ENCODE peak calls at places on chromosomes 16 and 17, in six cellular contexts. One of them, this sample, is unnamed.
A peak's percentile ranks its signal among the peaks of the same experiment; 100 is the strongest.

GRCh38 chr17:39009471-39010085 is 42.4 kb upstream of the FBXO47 start:
- DNase-seq in trophoblast cell: no peak
- DNase-seq in H9: no peak
- DNase-seq in IMR-90: no peak
- DNase-seq in neuronal stem cell: no peak
- DNase-seq in H1: no peak
- DNase-seq in this sample: no peak

GRCh38 chr17:62727916-62728672 is 80.0 kb downstream of the MARCHF10 start:
- DNase-seq in IMR-90: no peak
- DNase-seq in H9: peak; percentile 54
- DNase-seq in H1: no peak
- DNase-seq in neuronal stem cell: no peak
- DNase-seq in trophoblast cell: peak; percentile 44
- DNase-seq in this sample: no peak

GRCh38 chr16:8916541-8917225 is 34.5 kb downstream of the LITAFD start:
- DNase-seq in H1: no peak
- DNase-seq in H9: no peak
- DNase-seq in IMR-90: no peak
- DNase-seq in neuronal stem cell: no peak
- DNase-seq in trophoblast cell: no peak
- DNase-seq in this sample: no peak

GRCh38 chr17:76565728-76566612 is 19.7 kb downstream of the ST6GALNAC2 start:
- DNase-seq in H9: peak; percentile 34
- DNase-seq in H1: no peak
- DNase-seq in trophoblast cell: no peak
- DNase-seq in IMR-90: no peak
- DNase-seq in neuronal stem cell: no peak
- DNase-seq in this sample: no peak

GRCh38 chr17:63927464-63928171 is 4.5 kb downstream of the CD79B start:
- DNase-seq in IMR-90: no peak
- DNase-seq in trophoblast cell: no peak
- DNase-seq in H1: no peak
- DNase-seq in neuronal stem cell: no peak
- DNase-seq in H9: no peak
- DNase-seq in this sample: no peak

GRCh38 chr17:685006-685405 is 29.6 kb downstream of the VPS53 start:
- DNase-seq in neuronal stem cell: no peak
- DNase-seq in IMR-90: no peak
- DNase-seq in trophoblast cell: no peak
- DNase-seq in H9: no peak
- DNase-seq in H1: no peak
- DNase-seq in this sample: no peak

GRCh38 chr16:53213542-53213941 is 158.8 kb downstream of the CHD9 start:
- DNase-seq in trophoblast cell: no peak
- DNase-seq in IMR-90: no peak
- DNase-seq in H9: no peak
- DNase-seq in H1: no peak
- DNase-seq in neuronal stem cell: no peak
- DNase-seq in this sample: no peak

GRCh38 chr16:49799172-49799571 is 56.7 kb downstream of the ZNF423 start:
- DNase-seq in trophoblast cell: no peak
- DNase-seq in H1: no peak
- DNase-seq in neuronal stem cell: no peak
- DNase-seq in H9: peak; percentile 42
- DNase-seq in IMR-90: no peak
- DNase-seq in this sample: no peak

GRCh38 chr16:7025616-7026190 is 306.9 kb upstream of the RBFOX1 start:
- DNase-seq in H9: peak; percentile 89
- DNase-seq in H1: peak; percentile 72
- DNase-seq in neuronal stem cell: peak; percentile 88
- DNase-seq in IMR-90: no peak
- DNase-seq in trophoblast cell: peak; percentile 50
- DNase-seq in this sample: no peak

GRCh38 chr17:2094891-2095535 is 40.1 kb downstream of the HIC1 start:
- DNase-seq in H1: no peak
- DNase-seq in IMR-90: peak; percentile 75
- DNase-seq in H9: peak; percentile 50
- DNase-seq in trophoblast cell: peak; percentile 72
- DNase-seq in neuronal stem cell: no peak
- DNase-seq in this sample: peak; percentile 79

GRCh38 chr17:47810200-47810821 is 11.3 kb downstream of the OSBPL7 start:
- DNase-seq in H1: no peak
- DNase-seq in IMR-90: peak; percentile 87
- DNase-seq in trophoblast cell: peak; percentile 100
- DNase-seq in neuronal stem cell: no peak
- DNase-seq in H9: peak; percentile 73
- DNase-seq in this sample: peak; percentile 96

GRCh38 chr16:70738083-70738977 is 52.5 kb upstream of the MTSS2 start:
- DNase-seq in H1: peak; percentile 44
- DNase-seq in trophoblast cell: peak; percentile 47
- DNase-seq in neuronal stem cell: no peak
- DNase-seq in IMR-90: peak; percentile 93
- DNase-seq in H9: peak; percentile 76
- DNase-seq in this sample: peak; percentile 88

GRCh38 chr17:49980703-49981197 is 11.8 kb downstream of the DLX4 start:
- DNase-seq in neuronal stem cell: no peak
- DNase-seq in IMR-90: no peak
- DNase-seq in H1: peak; percentile 64
- DNase-seq in trophoblast cell: no peak
- DNase-seq in H9: peak; percentile 97
- DNase-seq in this sample: no peak

GRCh38 chr16:30533748-30534367 is 800 bp downstream of the ZNF747 start:
- DNase-seq in H9: no peak
- DNase-seq in trophoblast cell: no peak
- DNase-seq in IMR-90: no peak
- DNase-seq in H1: no peak
- DNase-seq in neuronal stem cell: no peak
- DNase-seq in this sample: no peak

GRCh38 chr17:2598166-2598565 is 4.7 kb downstream of the PAFAH1B1 start:
- DNase-seq in neuronal stem cell: no peak
- DNase-seq in IMR-90: peak; percentile 70
- DNase-seq in H1: no peak
- DNase-seq in H9: no peak
- DNase-seq in trophoblast cell: no peak
- DNase-seq in this sample: peak; percentile 46

GRCh38 chr17:68518063-68518815 is 6.0 kb downstream of the PRKAR1A start:
- DNase-seq in H9: peak; percentile 51
- DNase-seq in trophoblast cell: peak; percentile 40
- DNase-seq in neuronal stem cell: no peak
- DNase-seq in H1: no peak
- DNase-seq in IMR-90: no peak
- DNase-seq in this sample: no peak

GRCh38 chr17:28227278-28228108 is 91.5 kb upstream of the TMEM97 start:
- DNase-seq in IMR-90: no peak
- DNase-seq in H9: peak; percentile 100
- DNase-seq in trophoblast cell: peak; percentile 89
- DNase-seq in neuronal stem cell: peak; percentile 92
- DNase-seq in H1: peak; percentile 94
- DNase-seq in this sample: peak; percentile 59

GRCh38 chr17:77164483-77165030 is 23.8 kb downstream of the SEC14L1 start:
- DNase-seq in trophoblast cell: no peak
- DNase-seq in neuronal stem cell: no peak
- DNase-seq in H9: no peak
- DNase-seq in H1: no peak
- DNase-seq in IMR-90: peak; percentile 53
- DNase-seq in this sample: peak; percentile 55

GRCh38 chr16:79076039-79076767 is 524.3 kb downstream of the MAF start:
- DNase-seq in trophoblast cell: no peak
- DNase-seq in IMR-90: no peak
- DNase-seq in neuronal stem cell: no peak
- DNase-seq in H1: no peak
- DNase-seq in H9: no peak
- DNase-seq in this sample: no peak

GRCh38 chr16:79081292-79082066 is 519.1 kb downstream of the MAF start:
- DNase-seq in H9: no peak
- DNase-seq in neuronal stem cell: no peak
- DNase-seq in IMR-90: no peak
- DNase-seq in H1: no peak
- DNase-seq in trophoblast cell: no peak
- DNase-seq in this sample: no peak

GRCh38 chr16:79073560-79073959 is 527.0 kb downstream of the MAF start:
- DNase-seq in H1: no peak
- DNase-seq in trophoblast cell: no peak
- DNase-seq in IMR-90: no peak
- DNase-seq in H9: no peak
- DNase-seq in neuronal stem cell: no peak
- DNase-seq in this sample: no peak

GRCh38 chr16:79079656-79080420 is 520.7 kb downstream of the MAF start:
- DNase-seq in H1: no peak
- DNase-seq in neuronal stem cell: no peak
- DNase-seq in H9: no peak
- DNase-seq in IMR-90: no peak
- DNase-seq in trophoblast cell: no peak
- DNase-seq in this sample: no peak

GRCh38 chr16:79077391-79077790 is 523.1 kb downstream of the MAF start:
- DNase-seq in trophoblast cell: no peak
- DNase-seq in H1: no peak
- DNase-seq in IMR-90: no peak
- DNase-seq in neuronal stem cell: no peak
- DNase-seq in H9: no peak
- DNase-seq in this sample: no peak
- H2AFZ ChIP-seq in trophoblast cell: no peak overlapping the region
- H2AFZ ChIP-seq in H1: no peak overlapping the region
- H2AFZ ChIP-seq in IMR-90: no peak overlapping the region
- H2AFZ ChIP-seq in neuronal stem cell: no peak overlapping the region
- H2AFZ ChIP-seq in H9: no peak overlapping the region
- H2AFZ ChIP-seq in this sample: no peak overlapping the region

GRCh38 chr16:85554114-85554790 is 58.9 kb upstream of the GSE1 start:
- DNase-seq in H1: no peak
- DNase-seq in H9: no peak
- DNase-seq in neuronal stem cell: peak; percentile 54
- DNase-seq in trophoblast cell: no peak
- DNase-seq in IMR-90: peak; percentile 80
- DNase-seq in this sample: peak; percentile 94
- H2BK120ac ChIP-seq in H1: peak overlapping the region; percentile 18
- H2BK120ac ChIP-seq in H9: no peak overlapping the region
- H2BK120ac ChIP-seq in neuronal stem cell: peak overlapping the region; percentile 19
- H2BK120ac ChIP-seq in trophoblast cell: peak overlapping the region; percentile 54
- H2BK120ac ChIP-seq in IMR-90: peak overlapping the region; percentile 64
- H2BK120ac ChIP-seq in this sample: peak overlapping the region; percentile 98

GRCh38 chr16:86653289-86654006 is 75.1 kb downstream of the FOXL1 start:
- DNase-seq in trophoblast cell: no peak
- DNase-seq in IMR-90: peak; percentile 16
- DNase-seq in H9: no peak
- DNase-seq in H1: no peak
- DNase-seq in neuronal stem cell: no peak
- DNase-seq in this sample: peak; percentile 15
- H4K91ac ChIP-seq in trophoblast cell: no peak overlapping the region
- H4K91ac ChIP-seq in IMR-90: no peak overlapping the region
- H4K91ac ChIP-seq in H9: no peak overlapping the region
- H4K91ac ChIP-seq in H1: no peak overlapping the region
- H4K91ac ChIP-seq in neuronal stem cell: no peak overlapping the region
- H4K91ac ChIP-seq in this sample: no peak overlapping the region

GRCh38 chr17:18301081-18301480 is 13.7 kb downstream of the TOP3A start:
- DNase-seq in H9: no peak
- DNase-seq in trophoblast cell: no peak
- DNase-seq in IMR-90: no peak
- DNase-seq in H1: no peak
- DNase-seq in neuronal stem cell: no peak
- DNase-seq in this sample: no peak
- H2AFZ ChIP-seq in H9: no peak overlapping the region
- H2AFZ ChIP-seq in trophoblast cell: no peak overlapping the region
- H2AFZ ChIP-seq in IMR-90: no peak overlapping the region
- H2AFZ ChIP-seq in H1: no peak overlapping the region
- H2AFZ ChIP-seq in neuronal stem cell: no peak overlapping the region
- H2AFZ ChIP-seq in this sample: no peak overlapping the region

GRCh38 chr17:81924557-81925532 is 2.7 kb downstream of the MAFG start:
- DNase-seq in neuronal stem cell: no peak
- DNase-seq in IMR-90: no peak
- DNase-seq in H9: peak; percentile 82
- DNase-seq in H1: no peak
- DNase-seq in trophoblast cell: no peak
- DNase-seq in this sample: no peak

GRCh38 chr17:81921996-81922565 is 4.1 kb upstream of the SIRT7 start:
- DNase-seq in IMR-90: no peak
- DNase-seq in H9: no peak
- DNase-seq in neuronal stem cell: no peak
- DNase-seq in H1: no peak
- DNase-seq in trophoblast cell: no peak
- DNase-seq in this sample: no peak

GRCh38 chr17:81922566-81923301 is 4.8 kb upstream of the SIRT7 start:
- DNase-seq in trophoblast cell: no peak
- DNase-seq in H1: no peak
- DNase-seq in neuronal stem cell: no peak
- DNase-seq in H9: no peak
- DNase-seq in IMR-90: no peak
- DNase-seq in this sample: no peak

GRCh38 chr17:81921531-81921862 is 3.5 kb upstream of the SIRT7 start:
- DNase-seq in IMR-90: no peak
- DNase-seq in H9: no peak
- DNase-seq in H1: no peak
- DNase-seq in trophoblast cell: no peak
- DNase-seq in neuronal stem cell: no peak
- DNase-seq in this sample: no peak

GRCh38 chr17:81923302-81924260 is 4.0 kb downstream of the MAFG start:
- DNase-seq in trophoblast cell: no peak
- DNase-seq in H1: no peak
- DNase-seq in H9: peak; percentile 84
- DNase-seq in IMR-90: peak; percentile 72
- DNase-seq in neuronal stem cell: no peak
- DNase-seq in this sample: peak; percentile 90
- H2BK120ac ChIP-seq in trophoblast cell: peak overlapping the region; percentile 86
- H2BK120ac ChIP-seq in H1: no peak overlapping the region
- H2BK120ac ChIP-seq in H9: no peak overlapping the region
- H2BK120ac ChIP-seq in IMR-90: peak overlapping the region; percentile 85
- H2BK120ac ChIP-seq in neuronal stem cell: no peak overlapping the region
- H2BK120ac ChIP-seq in this sample: peak overlapping the region; percentile 51

GRCh38 chr17:31811021-31811565 is 48.0 kb downstream of the COPRS start:
- DNase-seq in H1: no peak
- DNase-seq in trophoblast cell: no peak
- DNase-seq in H9: no peak
- DNase-seq in neuronal stem cell: no peak
- DNase-seq in IMR-90: peak; percentile 41
- DNase-seq in this sample: no peak
- H4K91ac ChIP-seq in H1: no peak overlapping the region
- H4K91ac ChIP-seq in trophoblast cell: no peak overlapping the region
- H4K91ac ChIP-seq in H9: no peak overlapping the region
- H4K91ac ChIP-seq in neuronal stem cell: no peak overlapping the region
- H4K91ac ChIP-seq in IMR-90: no peak overlapping the region
- H4K91ac ChIP-seq in this sample: no peak overlapping the region

This sample was measured in mesenchymal stem cell.